ENCODE peak calls at places on chromosome X, in nine cellular contexts. X, Q, U, F, S, C, M, H and D are unnamed samples.

GRCh38 chrX:39260965-39261364 is 459.7 kb downstream of the MID1IP1 start:
- DNase-seq in X (no peak), Q (no peak), U (no peak), F (no peak), S (no peak), C (no peak), M (no peak), H (no peak), D (no peak)

GRCh38 chrX:115330498-115331138 is 41.1 kb downstream of the LUZP4 start:
- DNase-seq in X (peak; percentile 79), Q (peak; percentile 87), U (no peak), F (peak; percentile 65), S (peak; percentile 22), C (no peak), M (no peak), H (no peak), D (peak; percentile 87)

GRCh38 chrX:19625612-19626011 is 110.3 kb upstream of the MAP3K15 start:
- DNase-seq in X (no peak), Q (no peak), U (peak; percentile 38), F (no peak), S (no peak), C (no peak), M (no peak), H (no peak), D (no peak)

GRCh38 chrX:153900806-153901752 is 3.4 kb upstream of the AVPR2 start:
- DNase-seq in X (peak; percentile 35), Q (peak; percentile 76), U (peak; percentile 37), F (peak; percentile 68), S (peak; percentile 58), C (no peak), M (no peak), H (no peak), D (peak; percentile 75)

GRCh38 chrX:107673933-107674479 is 45.7 kb downstream of the PRPS1 start:
- DNase-seq in X (peak; percentile 33), Q (peak; percentile 88), U (peak; percentile 84), F (peak; percentile 94), S (peak; percentile 86), C (no peak), M (peak; percentile 95), H (peak; percentile 93), D (no peak)

GRCh38 chrX:88560673-88561330 is 186.2 kb upstream of the CPXCR1 start:
- DNase-seq in X (peak; percentile 8), Q (no peak), U (no peak), F (no peak), S (no peak), C (no peak), M (no peak), H (no peak), D (no peak)

GRCh38 chrX:7689791-7690412 is 153.1 kb upstream of the VCX start:
- DNase-seq in X (no peak), Q (no peak), U (no peak), F (no peak), S (no peak), C (no peak), M (no peak), H (no peak), D (no peak)

GRCh38 chrX:123807825-123808416 is 51.9 kb upstream of the XIAP start:
- DNase-seq in X (no peak), Q (peak; percentile 62), U (no peak), F (no peak), S (no peak), C (no peak), M (no peak), H (no peak), D (peak; percentile 44)

GRCh38 chrX:41452972-41453371 is 5.8 kb downstream of the NYX start:
- DNase-seq in X (no peak), Q (peak; percentile 86), U (no peak), F (no peak), S (no peak), C (no peak), M (no peak), H (no peak), D (peak; percentile 70)

GRCh38 chrX:13535371-13535770 is 34.0 kb upstream of the EGFL6 start:
- DNase-seq in X (no peak), Q (no peak), U (no peak), F (no peak), S (no peak), C (no peak), M (no peak), H (no peak), D (no peak)

GRCh38 chrX:48617542-48618340 is 20.4 kb downstream of the WDR13 start:
- DNase-seq in X (no peak), Q (no peak), U (no peak), F (no peak), S (no peak), C (peak; percentile 10), M (no peak), H (no peak), D (peak; percentile 26)

GRCh38 chrX:83845397-83845796 is 15.5 kb upstream of the CYLC1 start:
- DNase-seq in X (peak; percentile 53), Q (peak; percentile 60), U (no peak), F (no peak), S (no peak), C (no peak), M (no peak), H (no peak), D (peak; percentile 23)

GRCh38 chrX:134537179-134537945 is 77.4 kb downstream of the HPRT1 start:
- DNase-seq in X (no peak), Q (no peak), U (no peak), F (no peak), S (no peak), C (no peak), M (no peak), H (no peak), D (peak; percentile 63)

GRCh38 chrX:111410451-111410850 is 1.5 kb downstream of the DCX start:
- DNase-seq in X (no peak), Q (no peak), U (no peak), F (no peak), S (no peak), C (no peak), M (no peak), H (no peak), D (no peak)

GRCh38 chrX:151727346-151727745 is 7.2 kb upstream of the CNGA2 start:
- DNase-seq in X (no peak), Q (no peak), U (no peak), F (no peak), S (no peak), C (peak; percentile 44), M (no peak), H (no peak), D (no peak)

GRCh38 chrX:40279762-40280161 is 182.0 kb upstream of the BCOR start:
- DNase-seq in X (no peak), Q (no peak), U (no peak), F (no peak), S (no peak), C (no peak), M (no peak), H (no peak), D (no peak)

GRCh38 chrX:136619889-136620505 is 28.0 kb upstream of the CD40LG start:
- DNase-seq in X (no peak), Q (no peak), U (no peak), F (no peak), S (no peak), C (no peak), M (no peak), H (no peak), D (no peak)

GRCh38 chrX:21373637-21374162 is 518 bp upstream of the CNKSR2 start:
- DNase-seq in X (peak; percentile 89), Q (no peak), U (peak; percentile 1), F (peak; percentile 62), S (no peak), C (no peak), M (no peak), H (no peak), D (no peak)

DNA sequence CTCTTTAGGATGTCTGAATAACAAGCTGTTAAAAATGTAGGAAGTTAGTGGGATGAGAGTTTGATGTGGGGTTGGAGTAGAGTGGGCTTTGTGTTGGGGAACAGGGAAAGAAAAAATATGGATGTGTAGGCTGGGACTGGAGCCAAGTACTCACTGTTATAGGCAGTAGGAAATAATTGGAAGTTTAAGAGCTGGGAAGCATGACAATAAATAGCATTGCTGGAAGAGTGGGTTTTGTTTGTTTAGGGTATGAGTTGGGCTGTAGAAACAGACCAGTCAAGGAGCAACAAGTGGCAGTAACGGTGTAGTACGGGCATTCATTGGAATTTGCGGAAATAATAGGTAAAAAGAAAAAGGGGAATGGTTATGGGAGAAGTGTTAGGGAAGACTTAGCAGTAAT is 81.6 kb downstream of the KDM6A start:
- DNase-seq in X (no peak), Q (no peak), U (no peak), F (no peak), S (no peak), C (no peak), M (no peak), H (no peak), D (no peak)
- H3K4me3 ChIP-seq in X (peak overlapping the region; percentile 21), Q (no peak overlapping the region), U (no peak overlapping the region), F (no peak overlapping the region), S (no peak overlapping the region), C (no peak overlapping the region), M (no peak overlapping the region), H (no peak overlapping the region), D (no peak overlapping the region)

GRCh38 chrX:14963447-14964236 is 90.4 kb downstream of the MOSPD2 start:
- DNase-seq in X (no peak), Q (peak; percentile 15), U (no peak), F (no peak), S (no peak), C (no peak), M (no peak), H (no peak), D (peak; percentile 39)
- H3K4me3 ChIP-seq in X (no peak overlapping the region), Q (no peak overlapping the region), U (no peak overlapping the region), F (no peak overlapping the region), S (no peak overlapping the region), C (no peak overlapping the region), M (no peak overlapping the region), H (no peak overlapping the region), D (no peak overlapping the region)

GRCh38 chrX:10158279-10158939 is 1.6 kb downstream of the CLCN4 start:
- DNase-seq in X (peak; percentile 55), Q (no peak), U (no peak), F (no peak), S (peak; percentile 35), C (peak; percentile 66), M (no peak), H (no peak), D (no peak)
- H3K4me3 ChIP-seq in X (peak overlapping the region; percentile 42), Q (peak overlapping the region; percentile 65), U (no peak overlapping the region), F (peak overlapping the region; percentile 48), S (peak overlapping the region; percentile 63), C (no peak overlapping the region), M (peak overlapping the region; percentile 62), H (peak overlapping the region; percentile 41), D (peak overlapping the region; percentile 57)

GRCh38 chrX:23901065-23901464 is 6.7 kb downstream of the APOO start:
- DNase-seq in X (no peak), Q (peak; percentile 41), U (no peak), F (no peak), S (no peak), C (no peak), M (no peak), H (no peak), D (peak; percentile 55)

GRCh38 chrX:23901805-23902204 is 5.9 kb downstream of the APOO start:
- DNase-seq in X (peak; percentile 88), Q (peak; percentile 82), U (peak; percentile 1), F (peak; percentile 64), S (no peak), C (no peak), M (no peak), H (no peak), D (peak; percentile 86)

GRCh38 chrX:23902419-23902818 is 5.3 kb downstream of the APOO start:
- DNase-seq in X (peak; percentile 69), Q (peak; percentile 80), U (no peak), F (no peak), S (no peak), C (no peak), M (no peak), H (no peak), D (peak; percentile 83)

GRCh38 chrX:23898412-23898959 is 9.3 kb downstream of the APOO start:
- DNase-seq in X (no peak), Q (peak; percentile 41), U (no peak), F (no peak), S (no peak), C (no peak), M (no peak), H (no peak), D (peak; percentile 44)

GRCh38 chrX:23900220-23900797 is 7.4 kb downstream of the APOO start:
- DNase-seq in X (no peak), Q (no peak), U (no peak), F (peak; percentile 60), S (peak; percentile 28), C (no peak), M (no peak), H (no peak), D (no peak)
- H3K4me3 ChIP-seq in X (no peak overlapping the region), Q (no peak overlapping the region), U (no peak overlapping the region), F (no peak overlapping the region), S (no peak overlapping the region), C (no peak overlapping the region), M (no peak overlapping the region), H (no peak overlapping the region), D (no peak overlapping the region)